ENCODE peak calls at places on chromosomes 13 and 19, in six cellular contexts. A is hepatocyte, D is fibroblast of mammary gland, L is WERI-Rb-1, Y is endothelial cell, H is kidney epithelial cell. T is an unnamed sample.

GRCh38 chr19:40078377-40078776 is 12.4 kb downstream of the ZNF780A start:
- DNase-seq in Y (no peak), L (no peak), H (no peak), A (no peak), D (no peak), T (no peak)

GRCh38 chr13:113365551-113365971 is 1.6 kb upstream of the GRTP1 start:
- DNase-seq in H (no peak), A (no peak), Y (no peak), D (no peak), L (no peak), T (no peak)

GRCh38 chr13:78978381-78978998 is 319.5 kb upstream of the OBI1 start:
- DNase-seq in D (peak), A (peak), Y (peak), L (peak), H (peak), T (peak)

GRCh38 chr19:53076984-53077383 is 26.2 kb downstream of the ZNF160 start:
- DNase-seq in D (peak), L (peak), Y (peak), H (no peak), A (peak), T (no peak)

GRCh38 chr13:80884031-80884785 is 543.3 kb upstream of the SPRY2 start:
- DNase-seq in H (no peak), Y (no peak), L (no peak), D (no peak), A (no peak), T (no peak)

GRCh38 chr19:13669780-13670355 is 94.5 kb upstream of the MRI1 start:
- DNase-seq in D (no peak), Y (no peak), H (no peak), A (no peak), L (no peak), T (no peak)

GRCh38 chr13:74575729-74576125 is 441.5 kb upstream of the KLF12 start:
- DNase-seq in D (peak), Y (peak), H (no peak), L (peak), A (peak), T (no peak)

GRCh38 chr19:35013820-35014754 is 14.0 kb downstream of the GRAMD1A start:
- DNase-seq in A (peak), L (no peak), H (no peak), Y (no peak), D (no peak), T (no peak)

GRCh38 chr19:48539503-48540096 is 12.4 kb upstream of the SULT2B1 start:
- DNase-seq in A (peak), H (no peak), L (no peak), Y (no peak), D (peak), T (no peak)

GRCh38 chr19:44806271-44806670 is 2.6 kb upstream of the BCAM start:
- DNase-seq in H (no peak), L (no peak), D (no peak), Y (no peak), A (no peak), T (no peak)

GRCh38 chr13:99700468-99700867 is 199.2 kb downstream of the TM9SF2 start:
- DNase-seq in L (no peak), Y (no peak), D (no peak), H (no peak), A (no peak), T (no peak)

GRCh38 chr13:42561752-42562467 is 12.0 kb upstream of the TNFSF11 start:
- DNase-seq in Y (no peak), A (no peak), L (no peak), H (no peak), D (peak), T (no peak)

GRCh38 chr13:32456591-32456990 is 28.7 kb upstream of the N4BP2L1 start:
- DNase-seq in D (no peak), H (no peak), A (no peak), Y (no peak), L (no peak), T (no peak)

GRCh38 chr19:44740351-44740824 is 8.1 kb upstream of the BCL3 start:
- DNase-seq in H (no peak), L (no peak), Y (no peak), D (no peak), A (no peak), T (no peak)

GRCh38 chr13:95756072-95756471 is 79.1 kb downstream of the DNAJC3 start:
- DNase-seq in D (peak), Y (no peak), A (no peak), H (no peak), L (no peak), T (no peak)

GRCh38 chr13:36352350-36352749 is 6.2 kb upstream of the SPART start:
- DNase-seq in A (no peak), H (no peak), Y (no peak), D (peak), L (no peak), T (no peak)

GRCh38 chr19:43560687-43561086 is 14.6 kb downstream of the XRCC1 start:
- DNase-seq in L (no peak), A (no peak), Y (no peak), D (peak), H (no peak), T (no peak)

GRCh38 chr13:48531416-48532145 is 1.3 kb downstream of the RCBTB2 start:
- DNase-seq in L (no peak), A (no peak), D (no peak), H (no peak), Y (no peak), T (no peak)

GRCh38 chr19:402786-403185 is 6.2 kb downstream of the C2CD4C start:
- DNase-seq in A (no peak), L (no peak), Y (no peak), D (no peak), H (no peak), T (no peak)

GRCh38 chr19:38304352-38304865 is 358 bp downstream of the C19orf33 start:
- DNase-seq in Y (no peak), A (no peak), L (no peak), H (no peak), D (no peak), T (no peak)

GRCh38 chr13:90055121-90055520 is 1292.4 kb upstream of the MIR17HG start:
- DNase-seq in A (no peak), Y (no peak), L (no peak), D (peak), H (peak), T (no peak)

GRCh38 chr13:48813518-48813917 is 159.8 kb downstream of the CYSLTR2 start:
- DNase-seq in D (no peak), L (no peak), A (no peak), Y (no peak), H (no peak), T (no peak)

GRCh38 chr19:40962460-40962961 is 28.6 kb upstream of the CYP2B6 start:
- DNase-seq in Y (no peak), L (no peak), H (no peak), A (no peak), D (no peak), T (no peak)

GRCh38 chr13:114151565-114152284 is 19.3 kb upstream of the RASA3 start:
- DNase-seq in A (no peak), L (no peak), H (no peak), Y (no peak), D (peak), T (no peak)

GRCh38 chr13:42991892-42992584 is at the start of gene EPSTI1:
- DNase-seq in A (peak), Y (peak), D (peak), H (no peak), L (peak), T (no peak)

GRCh38 chr13:111460548-111461444 is 140.4 kb downstream of the TEX29 start:
- DNase-seq in A (peak), L (peak), H (peak), Y (peak), D (peak), T (peak)

GRCh38 chr19:39158646-39159260 is 33.2 kb downstream of the PAK4 start:
- DNase-seq in A (no peak), H (no peak), L (no peak), Y (no peak), D (no peak), T (no peak)

GRCh38 chr13:113291129-113291528 is 5.9 kb upstream of the LAMP1 start:
- DNase-seq in H (no peak), Y (no peak), L (no peak), A (no peak), D (no peak), T (no peak)

GRCh38 chr19:50559636-50560035 is 8.6 kb downstream of the LRRC4B start:
- DNase-seq in Y (no peak), A (no peak), H (no peak), L (peak), D (no peak), T (no peak)

GRCh38 chr19:19407640-19407933 is 2.1 kb downstream of the GATAD2A start:
- DNase-seq in H (no peak), L (peak), D (no peak), A (no peak), Y (no peak), T (no peak)

GRCh38 chr19:19404879-19405860 is at the start of gene GATAD2A:
- DNase-seq in H (peak), Y (peak), D (peak), A (peak), L (peak), T (peak)

GRCh38 chr19:19405919-19406877 is 723 bp downstream of the GATAD2A start:
- DNase-seq in Y (peak), A (peak), H (no peak), L (peak), D (peak), T (no peak)

GRCh38 chr19:19409235-19410030 is 4.0 kb downstream of the GATAD2A start:
- DNase-seq in H (no peak), D (no peak), Y (no peak), A (no peak), L (no peak), T (no peak)

DNA sequence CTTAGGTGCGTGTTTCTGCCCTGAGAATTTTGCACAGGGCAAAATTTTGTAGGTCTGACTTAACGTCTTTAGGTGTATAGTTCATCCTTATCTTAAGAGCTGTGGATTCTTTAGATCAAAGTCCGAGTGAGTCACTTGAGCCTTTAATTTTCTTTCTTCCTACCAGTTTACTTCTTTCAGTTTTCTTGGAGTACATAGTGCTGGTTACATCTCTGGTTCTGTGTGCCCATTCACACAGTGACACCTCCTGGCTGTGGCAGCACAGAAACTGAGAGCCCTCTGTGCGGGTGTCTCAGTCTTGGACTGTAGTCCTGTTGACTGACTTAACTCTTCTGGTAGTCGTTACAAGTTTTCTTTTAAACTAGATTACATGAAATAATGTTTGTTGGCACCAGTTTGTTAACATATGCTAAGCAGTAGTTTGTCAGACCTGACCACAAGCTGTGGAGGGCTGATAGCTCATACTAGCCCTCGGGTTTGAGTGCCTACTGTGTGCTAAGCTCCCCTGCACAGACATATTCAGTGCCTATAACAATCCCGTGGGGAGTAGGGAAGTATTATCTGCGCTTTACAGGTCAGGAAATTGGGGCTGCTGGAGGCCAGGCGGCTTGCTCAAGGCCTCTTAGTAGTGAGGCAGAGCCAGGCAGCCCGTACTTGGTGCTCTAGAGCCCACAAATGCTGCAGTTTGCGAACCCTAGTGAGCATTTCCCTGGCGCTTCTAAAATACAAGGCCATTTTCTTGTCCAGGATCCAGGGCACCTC is 1.6 kb downstream of the GATAD2A start:
- DNase-seq in Y (peak), D (peak), A (peak), H (no peak), L (peak), T (no peak)
- TF ChIP-seq CTCF in Y (no peak), D (peak), A (peak), H (peak), L (peak), T (peak)

GRCh38 chr19:46974181-46974580 is 45.5 kb upstream of the NPAS1 start:
- DNase-seq in H (no peak), Y (no peak), A (no peak), D (no peak), L (no peak), T (no peak)
- TF ChIP-seq CTCF in H (no peak), Y (no peak), A (no peak), D (no peak), L (no peak), T (no peak)

DNA sequence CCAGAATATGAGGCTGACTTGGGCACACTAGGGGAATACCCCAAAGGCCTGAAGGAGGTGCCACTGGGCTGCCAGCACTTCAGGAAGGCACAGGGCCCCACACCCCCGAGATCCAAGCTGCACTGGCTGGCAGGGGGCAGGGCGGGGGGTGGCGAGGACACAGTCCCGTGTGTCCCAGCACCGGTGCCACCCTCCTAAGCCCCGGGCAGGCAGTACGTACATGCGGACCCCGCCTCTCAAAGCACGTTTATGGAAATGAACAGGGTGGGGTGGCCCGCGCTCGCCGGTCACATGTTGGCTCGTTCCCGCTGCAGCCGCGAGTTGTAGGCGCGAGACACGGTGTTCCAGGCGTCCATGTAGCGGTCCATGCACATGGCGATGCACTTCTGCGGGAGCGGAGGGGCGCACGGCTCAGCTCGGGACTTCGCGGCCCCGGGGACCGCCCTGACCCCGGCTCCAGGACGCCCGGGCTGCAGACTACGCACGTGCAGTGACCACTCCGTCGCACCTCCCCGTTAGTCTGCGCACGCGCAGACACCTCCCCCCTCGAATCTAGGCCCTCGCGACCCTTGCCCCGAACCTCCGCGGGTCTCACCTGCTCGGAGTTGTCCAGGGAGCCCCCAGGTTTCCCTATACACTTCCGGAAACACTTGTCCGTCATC is 594 bp downstream of the TIMM13 start:
- DNase-seq in Y (peak), A (peak), D (peak), H (no peak), L (peak), T (no peak)
- TF ChIP-seq CTCF in Y (no peak), A (no peak), D (no peak), H (no peak), L (no peak), T (no peak)

GRCh38 chr19:30696514-30696913 is 324.3 kb downstream of the ZNF536 start:
- DNase-seq in A (peak), H (no peak), D (no peak), L (peak), Y (peak), T (no peak)
- TF ChIP-seq CTCF in A (peak), H (peak), D (peak), L (peak), Y (peak), T (peak)

DNA sequence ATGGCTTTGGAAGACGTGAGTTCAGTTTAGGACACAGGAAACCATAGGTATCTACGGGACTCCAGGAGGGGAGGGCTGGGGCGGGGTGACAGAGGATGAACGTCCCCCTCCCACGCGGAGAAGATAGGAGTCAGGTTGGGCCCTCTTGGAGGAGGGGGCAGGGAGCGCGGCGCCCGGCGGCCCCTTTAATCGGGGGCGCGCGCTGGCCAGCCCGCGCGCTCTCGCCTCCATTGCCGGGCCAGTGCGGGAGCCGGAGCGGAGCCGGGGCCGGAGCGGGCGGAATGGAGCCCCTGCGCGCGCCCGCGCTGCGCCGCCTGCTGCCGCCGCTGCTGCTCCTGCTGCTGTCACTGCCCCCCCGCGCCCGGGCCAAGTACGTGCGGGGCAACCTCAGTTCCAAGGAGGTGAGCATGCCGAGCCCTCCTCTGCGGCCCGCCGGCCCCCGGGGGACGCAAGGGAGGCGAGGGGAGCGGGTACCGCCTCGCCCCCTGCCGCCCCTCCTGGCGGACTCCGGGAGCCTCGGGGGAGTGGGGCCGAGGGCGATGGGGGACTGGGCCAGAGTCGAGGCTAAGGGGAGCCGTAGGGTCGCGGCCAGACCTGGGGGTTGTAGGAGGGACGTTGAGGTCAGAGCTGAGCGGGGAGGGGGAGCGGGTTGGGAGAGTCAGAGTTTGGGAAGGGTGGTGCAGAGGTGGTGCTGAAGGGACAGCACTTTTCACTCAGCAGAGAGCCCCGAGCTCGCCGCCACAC is at the start of gene TMEM145:
- DNase-seq in L (peak), A (peak), H (no peak), Y (peak), D (peak), T (no peak)
- TF ChIP-seq CTCF in L (peak), A (peak), H (no peak), Y (no peak), D (no peak), T (no peak)

GRCh38 chr19:51660975-51661600 is 14.5 kb upstream of the SIGLEC14 start:
- DNase-seq in A (peak), L (peak), Y (peak), H (peak), D (peak), T (no peak)

GRCh38 chr19:51663650-51664049 is 17.0 kb upstream of the SIGLEC14 start:
- DNase-seq in A (no peak), D (no peak), H (no peak), L (no peak), Y (no peak), T (no peak)

GRCh38 chr19:51664131-51664530 is 17.5 kb upstream of the SIGLEC14 start:
- DNase-seq in D (no peak), H (no peak), A (no peak), Y (no peak), L (no peak), T (no peak)

GRCh38 chr19:51668167-51668566 is 21.5 kb upstream of the SIGLEC14 start:
- DNase-seq in A (no peak), Y (no peak), D (no peak), H (no peak), L (no peak), T (no peak)

DNA sequence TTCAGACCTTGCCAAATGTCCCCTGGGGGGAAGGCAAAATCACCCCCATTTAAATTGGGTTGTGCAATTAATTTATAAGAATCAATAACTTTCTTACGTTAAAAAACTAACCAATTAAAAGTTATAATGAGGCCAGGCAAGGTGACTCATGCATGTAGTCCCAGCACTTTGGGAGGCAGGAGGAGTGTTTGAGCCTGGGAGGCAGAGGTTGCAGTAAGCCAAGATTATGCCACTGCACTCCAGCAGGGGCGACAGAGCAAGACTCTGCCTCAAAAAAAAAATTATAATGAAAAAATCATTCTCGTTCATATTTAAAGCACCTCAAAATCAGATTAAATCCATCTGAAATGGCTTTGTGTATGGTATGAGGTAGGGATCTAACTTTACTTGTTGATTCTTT is 18.4 kb upstream of the SIGLEC14 start:
- DNase-seq in A (no peak), H (no peak), L (no peak), Y (no peak), D (peak), T (no peak)
- TF ChIP-seq CTCF in A (no peak), H (peak), L (peak), Y (no peak), D (peak), T (peak)

DNA sequence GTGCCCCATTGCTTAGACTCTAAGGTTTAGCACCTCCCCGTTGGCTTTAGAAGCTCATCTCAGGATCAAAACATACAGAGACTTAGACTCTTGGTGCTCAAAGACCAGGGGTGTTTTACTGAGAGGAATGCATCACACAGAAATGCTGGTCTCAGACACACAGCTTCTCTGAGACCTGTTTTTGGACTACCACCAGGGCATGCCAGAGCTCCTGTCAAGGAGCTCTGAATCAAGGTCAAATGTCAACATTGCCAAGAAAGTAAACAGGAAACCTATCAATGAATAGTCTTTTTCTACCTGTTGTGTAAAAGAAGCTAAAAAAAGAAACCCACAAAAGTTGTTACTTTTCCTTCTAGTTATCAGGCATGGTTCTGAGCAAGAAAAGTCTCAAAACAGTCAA is 149.2 kb downstream of the COL4A1 start:
- DNase-seq in L (no peak), H (no peak), Y (no peak), A (no peak), D (no peak), T (no peak)
- TF ChIP-seq CTCF in L (no peak), H (no peak), Y (no peak), A (no peak), D (no peak), T (no peak)

DNA sequence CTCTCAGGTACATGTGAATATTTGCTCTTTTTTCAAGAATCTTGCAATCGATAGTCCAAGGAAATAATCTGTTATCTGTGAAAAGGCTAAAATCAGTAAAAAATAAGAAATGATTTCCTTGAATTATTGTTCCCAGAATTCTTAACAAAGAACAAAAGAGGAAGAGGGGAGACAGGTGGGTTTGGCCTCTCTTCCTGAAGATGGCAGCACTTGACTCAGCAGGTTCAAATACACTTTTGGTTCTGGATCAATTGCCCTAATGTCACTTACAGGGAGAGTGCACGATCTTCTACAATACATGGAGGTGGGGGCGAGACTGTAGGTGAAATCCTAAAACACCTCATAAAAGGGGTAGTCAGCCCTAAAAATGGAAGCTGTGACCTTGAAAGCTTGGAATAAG is 358.7 kb downstream of the IRS2 start:
- DNase-seq in D (no peak), Y (no peak), L (no peak), H (no peak), A (no peak), T (no peak)
- TF ChIP-seq CTCF in D (no peak), Y (no peak), L (peak), H (no peak), A (peak), T (no peak)

GRCh38 chr19:2221918-2222317 is 14.2 kb downstream of the PLEKHJ1 start:
- DNase-seq in Y (peak), D (no peak), L (peak), H (no peak), A (no peak), T (no peak)
- TF ChIP-seq CTCF in Y (no peak), D (peak), L (peak), H (peak), A (peak), T (peak)

T was measured in AG09319.